ENCODE peak calls at places on chromosome 18, in five cellular contexts. D is smooth muscle cell of the brain vasculature, X is amniotic epithelial cell, P is A549, Z is dorsolateral prefrontal cortex. B is an unnamed sample.

GRCh38 chr18:73891572-73892421 is 255.8 kb downstream of the FBXO15 start:
- DNase-seq in D (no peak), X (no peak), P (no peak), Z (no peak), B (peak)

GRCh38 chr18:629303-630150 is 27.9 kb upstream of the TYMS start:
- DNase-seq in D (no peak), X (peak), P (no peak), Z (no peak), B (no peak)

GRCh38 chr18:78838183-78838582 is 141.4 kb upstream of the SALL3 start:
- DNase-seq in D (no peak), X (no peak), P (no peak), Z (no peak), B (no peak)

GRCh38 chr18:3321133-3321812 is 59.3 kb downstream of the MYL12B start:
- DNase-seq in D (no peak), X (peak), P (peak), Z (no peak), B (no peak)

GRCh38 chr18:49025426-49025766 is 74.6 kb upstream of the SMAD7 start:
- DNase-seq in D (no peak), X (no peak), P (no peak), Z (no peak), B (no peak)

GRCh38 chr18:13726972-13727331 is 479 bp downstream of the RNMT start:
- DNase-seq in D (no peak), X (peak), P (peak), Z (peak), B (peak)

GRCh38 chr18:35311506-35311905 is 21.5 kb upstream of the ZSCAN30 start:
- DNase-seq in D (no peak), X (no peak), P (no peak), Z (no peak), B (no peak)

GRCh38 chr18:57982372-57983021 is 61.5 kb upstream of the NEDD4L start:
- DNase-seq in D (no peak), X (no peak), P (no peak), Z (no peak), B (no peak)

GRCh38 chr18:50092250-50092780 is 102.6 kb downstream of the MYO5B start:
- DNase-seq in D (no peak), X (no peak), P (no peak), Z (no peak), B (no peak)

GRCh38 chr18:79962311-79962710 is 2.1 kb upstream of the HSBP1L1 start:
- DNase-seq in D (no peak), X (peak), P (no peak), Z (peak), B (no peak)

GRCh38 chr18:13136056-13136688 is 82.4 kb upstream of the LDLRAD4 start:
- DNase-seq in D (no peak), X (no peak), P (no peak), Z (no peak), B (peak)

GRCh38 chr18:58991127-58991798 is 126.6 kb downstream of the ZNF532 start:
- DNase-seq in D (no peak), X (no peak), P (no peak), Z (no peak), B (no peak)

GRCh38 chr18:12531747-12532146 is 124.0 kb downstream of the PRELID3A start:
- DNase-seq in D (no peak), X (no peak), P (no peak), Z (no peak), B (no peak)

GRCh38 chr18:78743078-78743477 is 236.5 kb upstream of the SALL3 start:
- DNase-seq in D (no peak), X (no peak), P (no peak), Z (no peak), B (no peak)

GRCh38 chr18:39415471-39415870 is 1849.9 kb upstream of the CELF4 start:
- DNase-seq in D (no peak), X (peak), P (no peak), Z (no peak), B (no peak)

GRCh38 chr18:8842506-8842905 is 137.2 kb downstream of the MTCL1 start:
- DNase-seq in D (no peak), X (no peak), P (no peak), Z (no peak), B (no peak)

GRCh38 chr18:7117390-7118355 is at the start of gene LAMA1:
- DNase-seq in D (no peak), X (no peak), P (no peak), Z (no peak), B (no peak)

GRCh38 chr18:54679318-54680149 is 88.5 kb downstream of the DYNAP start:
- DNase-seq in D (peak), X (peak), P (peak), Z (no peak), B (peak)

GRCh38 chr18:4004176-4004829 is 450.8 kb downstream of the DLGAP1 start:
- DNase-seq in D (no peak), X (no peak), P (no peak), Z (no peak), B (no peak)

GRCh38 chr18:58661423-58661822 is 9.8 kb upstream of the MALT1 start:
- DNase-seq in D (no peak), X (peak), P (no peak), Z (no peak), B (peak)

GRCh38 chr18:23619388-23619873 is 33.1 kb upstream of the NPC1 start:
- DNase-seq in D (no peak), X (peak), P (no peak), Z (peak), B (no peak)